ENCODE peak calls at places on chromosomes 12 and 14, in four cellular contexts. P, K, T and C are unnamed samples.

GRCh38 chr12:78038986-78039385 is 208.3 kb downstream of the NAV3 start:
- DNase-seq in P (no peak), K (no peak), T (no peak), C (no peak)

GRCh38 chr14:41072776-41073175 is 533.9 kb upstream of the LRFN5 start:
- DNase-seq in P (no peak), K (no peak), T (no peak), C (no peak)

GRCh38 chr12:20489645-20490044 is 121.3 kb downstream of the PDE3A start:
- DNase-seq in K (no peak), T (no peak), P (no peak), C (no peak)

GRCh38 chr12:52605542-52605941 is 4.3 kb upstream of the KRT72 start:
- DNase-seq in T (no peak), K (no peak), P (no peak), C (no peak)

GRCh38 chr14:60670994-60671393 is 21.7 kb upstream of the SIX1 start:
- DNase-seq in K (no peak), T (no peak), P (no peak), C (no peak)

GRCh38 chr14:75876526-75876925 is 105.3 kb downstream of the TGFB3 start:
- DNase-seq in K (no peak), P (no peak), T (no peak), C (no peak)

GRCh38 chr12:49201595-49202295 is 12.9 kb upstream of the TUBA1A start:
- DNase-seq in T (peak), P (no peak), K (no peak), C (no peak)

GRCh38 chr12:108403952-108404351 is 64.8 kb upstream of the CMKLR1 start:
- DNase-seq in K (no peak), T (no peak), P (no peak), C (no peak)

GRCh38 chr12:75954076-75954475 is 77.5 kb downstream of the PHLDA1 start:
- DNase-seq in P (no peak), K (peak), T (peak), C (no peak)

GRCh38 chr12:110426300-110426910 is 22.9 kb upstream of the ANAPC7 start:
- DNase-seq in K (no peak), T (peak), P (no peak), C (no peak)
- H3K27ac ChIP-seq in K (no peak), T (peak), P (no peak), C (no peak)

DNA sequence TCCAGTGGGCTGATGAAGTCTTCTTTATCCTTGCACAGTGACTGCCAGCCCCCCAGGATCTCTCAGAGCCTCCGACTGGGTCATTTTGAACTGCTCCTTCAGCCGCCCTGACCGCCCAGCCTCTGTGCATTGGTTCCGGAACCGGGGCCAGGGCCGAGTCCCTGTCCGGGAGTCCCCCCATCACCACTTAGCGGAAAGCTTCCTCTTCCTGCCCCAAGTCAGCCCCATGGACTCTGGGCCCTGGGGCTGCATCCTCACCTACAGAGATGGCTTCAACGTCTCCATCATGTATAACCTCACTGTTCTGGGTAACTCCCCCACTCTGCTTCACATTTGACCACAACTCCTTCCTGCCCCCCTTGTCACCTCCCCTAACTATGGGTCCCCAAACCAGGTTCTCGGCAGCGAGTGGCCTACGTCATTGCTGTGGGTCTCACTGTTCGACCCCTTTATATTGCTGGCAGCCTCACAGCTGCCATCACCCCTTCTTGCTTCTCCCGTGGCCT is 2.3 kb downstream of the LAG3 start:
- DNase-seq in K (no peak), P (no peak), T (no peak), C (no peak)
- H3K4me3 ChIP-seq in K (no peak), P (no peak), T (no peak), C (no peak)

GRCh38 chr12:106127289-106128126 is 11.2 kb downstream of the NUAK1 start:
- DNase-seq in K (peak), P (no peak), T (no peak), C (no peak)

GRCh38 chr12:106126441-106127288 is 12.1 kb downstream of the NUAK1 start:
- DNase-seq in P (no peak), T (peak), K (peak), C (no peak)

GRCh38 chr12:106131671-106132070 is 7.1 kb downstream of the NUAK1 start:
- DNase-seq in P (no peak), K (peak), T (no peak), C (no peak)

GRCh38 chr12:106130474-106131113 is 8.2 kb downstream of the NUAK1 start:
- DNase-seq in P (no peak), T (no peak), K (peak), C (no peak)

DNA sequence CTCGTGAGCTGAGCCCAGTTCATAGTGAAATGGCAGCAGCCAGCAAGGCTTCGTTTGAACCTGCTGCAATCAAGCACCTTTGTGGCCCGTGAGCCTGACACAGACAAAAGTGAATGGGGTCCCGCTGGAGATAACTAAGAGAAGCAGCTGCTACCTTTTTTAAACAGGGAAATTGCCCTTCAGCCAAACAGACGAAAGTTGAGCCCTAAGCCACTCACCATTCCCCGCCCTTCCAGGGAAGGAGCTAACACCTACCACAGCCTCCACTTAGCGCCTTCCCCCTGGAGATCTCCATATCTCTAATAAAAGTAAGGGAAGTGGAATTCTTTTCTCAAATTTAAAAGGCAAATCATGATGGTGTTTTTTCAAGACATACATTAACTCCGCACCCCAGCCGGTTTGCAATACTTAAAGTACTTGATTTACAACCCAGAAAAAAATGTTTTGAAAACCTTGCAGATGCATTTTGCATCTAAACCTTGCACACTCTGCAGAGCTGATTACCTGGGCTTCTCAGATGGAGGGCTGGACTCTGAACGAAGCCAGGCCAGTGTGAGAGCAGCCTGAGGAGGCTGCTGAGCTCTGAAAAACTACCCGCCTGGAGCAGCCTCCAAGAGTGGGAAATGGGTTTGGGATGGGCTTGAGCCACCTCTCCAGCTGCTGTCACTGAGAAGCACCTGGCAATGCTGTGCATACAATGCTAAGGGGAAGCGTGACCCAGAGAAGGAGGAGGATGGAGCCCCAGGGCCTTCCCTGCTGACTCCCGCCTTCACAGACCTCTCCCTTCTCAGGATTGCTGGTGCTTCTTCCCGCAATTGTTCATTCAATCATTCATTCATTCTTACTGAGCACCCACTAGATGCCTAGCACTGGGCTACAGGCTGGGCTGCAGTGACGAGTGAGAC is 10.0 kb downstream of the NUAK1 start:
- DNase-seq in K (no peak), P (no peak), T (no peak), C (no peak)
- H3K27ac ChIP-seq in K (no peak), P (no peak), T (no peak), C (peak)

GRCh38 chr14:21023174-21023573 is 1.7 kb downstream of the NDRG2 start:
- DNase-seq in T (no peak), P (no peak), K (no peak), C (peak)
- H3K4me3 ChIP-seq in T (no peak), P (peak), K (no peak), C (peak)

GRCh38 chr12:80316141-80316700 is 127.8 kb upstream of the PTPRQ start:
- DNase-seq in T (no peak), P (no peak), K (no peak), C (no peak)

GRCh38 chr12:80325167-80325959 is 118.7 kb upstream of the PTPRQ start:
- DNase-seq in T (no peak), P (no peak), K (no peak), C (no peak)

GRCh38 chr12:80321653-80322052 is 122.4 kb upstream of the PTPRQ start:
- DNase-seq in K (peak), T (peak), P (no peak), C (no peak)

GRCh38 chr12:80317899-80318298 is 126.1 kb upstream of the PTPRQ start:
- DNase-seq in K (no peak), P (no peak), T (no peak), C (no peak)

DNA sequence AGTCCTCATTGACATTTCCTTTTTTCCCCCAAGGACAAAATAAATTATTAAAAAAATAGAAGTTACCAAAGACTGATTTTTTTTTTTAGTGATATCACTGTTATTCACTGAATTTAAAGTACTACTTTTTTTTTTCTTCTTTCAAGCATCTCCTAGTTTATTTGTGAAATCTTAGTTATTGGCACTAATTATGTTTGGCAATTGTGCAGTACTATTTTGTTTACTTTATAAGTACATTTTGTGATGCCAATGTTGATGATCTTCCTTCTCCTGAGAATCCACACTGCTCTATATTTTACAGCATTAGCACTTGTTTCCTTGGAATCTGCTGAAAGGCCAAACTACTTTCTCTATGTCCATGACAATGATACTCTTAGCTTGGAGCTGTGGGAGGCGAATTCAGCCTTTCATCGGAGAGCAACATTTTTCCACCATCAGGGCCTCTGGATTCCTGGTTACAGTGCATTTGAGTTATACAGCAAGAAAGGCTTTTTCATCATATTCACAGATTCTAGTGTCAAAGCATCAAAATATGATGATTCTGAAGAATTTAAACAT is 123.8 kb upstream of the PTPRQ start:
- DNase-seq in P (no peak), T (no peak), K (no peak), C (no peak)
- H3K27ac ChIP-seq in P (no peak), T (no peak), K (no peak), C (no peak)

DNA sequence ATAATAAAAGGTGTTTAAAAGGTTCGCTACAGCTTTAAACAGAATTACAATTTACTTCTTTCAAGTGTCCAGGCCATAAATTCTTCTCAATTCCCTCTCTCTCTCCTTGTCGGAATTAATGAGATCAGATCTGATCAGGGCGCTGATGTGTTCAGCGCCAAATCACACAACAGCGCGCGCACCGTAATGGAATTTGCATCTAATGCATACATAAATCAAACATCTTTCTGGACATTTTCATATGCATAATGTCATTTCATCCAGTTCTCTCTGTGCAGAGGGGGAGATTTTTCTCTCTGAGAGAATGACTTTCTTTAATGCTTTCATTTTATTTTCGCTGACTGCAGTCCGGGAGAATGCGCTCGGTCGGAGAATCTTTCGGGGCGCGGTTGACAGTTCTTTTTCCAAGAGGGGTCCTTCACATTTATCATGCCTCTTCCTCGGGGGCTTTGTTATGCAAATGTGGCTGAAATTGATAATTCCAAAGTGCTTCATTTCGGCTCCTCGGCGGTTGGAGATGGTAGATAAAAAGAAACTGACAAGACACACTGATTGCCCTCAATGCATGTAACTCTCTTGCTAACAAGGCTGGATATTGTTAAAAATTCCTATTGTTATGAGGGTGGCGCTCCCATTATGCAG is 615.9 kb downstream of the VRK1 start:
- DNase-seq in T (no peak), P (no peak), K (no peak), C (no peak)
- H3K4me3 ChIP-seq in T (peak), P (no peak), K (no peak), C (peak)